ENCODE peak calls at places on chromosomes 12 and 14, in four cellular contexts. J, R, E and Q are unnamed samples.

GRCh38 chr14:105152794-105153241 is 15.8 kb downstream of the JAG2 start:
- DNase-seq in R (no peak), J (peak; percentile 58), E (no peak), Q (no peak)

GRCh38 chr14:91947196-91948184 is at the start of gene FBLN5:
- DNase-seq in J (peak; percentile 51), E (peak; percentile 56), R (no peak), Q (no peak)

GRCh38 chr14:56333361-56334279 is 215.4 kb downstream of the PELI2 start:
- DNase-seq in E (no peak), R (peak; percentile 82), J (no peak), Q (no peak)

GRCh38 chr12:103348935-103349334 is 146.8 kb downstream of the C12orf42 start:
- DNase-seq in E (no peak), R (no peak), J (no peak), Q (no peak)

GRCh38 chr14:76261371-76261811 is 109.7 kb downstream of the GPATCH2L start:
- DNase-seq in J (no peak), E (no peak), R (no peak), Q (no peak)

GRCh38 chr12:90111646-90112565 is 403.3 kb upstream of the ATP2B1 start:
- DNase-seq in E (no peak), R (no peak), J (no peak), Q (no peak)

GRCh38 chr14:70888681-70889175 is 18.5 kb upstream of the PCNX1 start:
- DNase-seq in R (no peak), J (no peak), E (no peak), Q (peak; percentile 49)

GRCh38 chr14:34325493-34325892 is 136.5 kb downstream of the SPTSSA start:
- DNase-seq in R (no peak), E (no peak), J (no peak), Q (no peak)

GRCh38 chr14:20794644-20795369 is 7.8 kb downstream of the RNASE1 start:
- DNase-seq in J (no peak), E (no peak), R (no peak), Q (no peak)

GRCh38 chr14:85252011-85252410 is 277.9 kb upstream of the FLRT2 start:
- DNase-seq in R (peak; percentile 41), E (no peak), J (no peak), Q (no peak)

GRCh38 chr12:112230136-112230535 is 104.8 kb downstream of the TRAFD1 start:
- DNase-seq in R (no peak), J (no peak), E (no peak), Q (no peak)

GRCh38 chr12:26116829-26117228 is 8.0 kb downstream of the BHLHE41 start:
- DNase-seq in E (no peak), J (no peak), R (no peak), Q (peak; percentile 46)

GRCh38 chr14:100785338-100785615 is 40.6 kb upstream of the MEG3 start:
- DNase-seq in J (no peak), E (no peak), R (no peak), Q (no peak)

GRCh38 chr14:32621585-32621984 is 292.5 kb downstream of the AKAP6 start:
- DNase-seq in E (no peak), J (no peak), R (no peak), Q (no peak)

GRCh38 chr12:95908573-95908972 is 33.8 kb downstream of the CCDC38 start:
- DNase-seq in R (no peak), E (no peak), J (no peak), Q (no peak)

GRCh38 chr12:65761301-65761700 is 63.0 kb upstream of the HMGA2 start:
- DNase-seq in E (no peak), J (no peak), R (no peak), Q (no peak)

GRCh38 chr12:19688489-19688888 is 249.2 kb downstream of the AEBP2 start:
- DNase-seq in R (no peak), E (no peak), J (no peak), Q (no peak)

GRCh38 chr12:43332977-43333649 is 218.9 kb downstream of the ADAMTS20 start:
- DNase-seq in R (no peak), J (no peak), E (no peak), Q (no peak)

GRCh38 chr12:23113781-23114180 is 488.8 kb downstream of the ETNK1 start:
- DNase-seq in R (no peak), J (no peak), E (no peak), Q (no peak)

GRCh38 chr14:66662374-66662773 is 154.4 kb downstream of the GPHN start:
- DNase-seq in J (no peak), E (no peak), R (no peak), Q (peak; percentile 66)

GRCh38 chr14:39218171-39218769 is 15.4 kb upstream of the MIA2 start:
- DNase-seq in E (no peak), R (peak; percentile 79), J (no peak), Q (no peak)

GRCh38 chr14:19941668-19942067 is 11.0 kb downstream of the OR4K1 start:
- DNase-seq in E (no peak), R (no peak), J (no peak), Q (no peak)

GRCh38 chr12:115916910-115917668 is 360.4 kb downstream of the MED13L start:
- DNase-seq in E (peak; percentile 77), R (peak; percentile 17), J (peak; percentile 37), Q (peak; percentile 80)

GRCh38 chr12:110741371-110741770 is 1.3 kb downstream of the PPP1CC start:
- DNase-seq in J (no peak), R (no peak), E (peak; percentile 35), Q (peak; percentile 75)

GRCh38 chr12:66636771-66637170 is 42.1 kb downstream of the GRIP1 start:
- DNase-seq in J (peak; percentile 8), E (no peak), R (no peak), Q (no peak)

GRCh38 chr12:20212036-20212435 is 156.3 kb upstream of the PDE3A start:
- DNase-seq in E (no peak), R (no peak), J (no peak), Q (no peak)

GRCh38 chr12:108117902-108118301 is 11.2 kb upstream of the WSCD2 start:
- DNase-seq in R (no peak), E (no peak), J (no peak), Q (no peak)

GRCh38 chr12:45292486-45293195 is 76.7 kb downstream of the ANO6 start:
- DNase-seq in E (no peak), R (no peak), J (no peak), Q (no peak)

GRCh38 chr14:95265106-95266094 is 54.3 kb downstream of the CLMN start:
- DNase-seq in R (peak; percentile 99), J (no peak), E (peak; percentile 71), Q (peak; percentile 97)

GRCh38 chr12:104656921-104657320 is 200.2 kb downstream of the CHST11 start:
- DNase-seq in J (no peak), R (no peak), E (no peak), Q (no peak)

GRCh38 chr12:65004270-65004669 is 116.8 kb downstream of the WIF1 start:
- DNase-seq in J (no peak), E (no peak), R (no peak), Q (no peak)

GRCh38 chr12:15439459-15439858 is 117.2 kb downstream of the PTPRO start:
- DNase-seq in J (no peak), R (no peak), E (no peak), Q (no peak)

GRCh38 chr12:21527451-21528180 is 1.5 kb downstream of the SPX start:
- DNase-seq in R (no peak), J (peak; percentile 40), E (peak; percentile 79), Q (peak; percentile 97)

GRCh38 chr12:109762673-109763191 is 49.1 kb downstream of the FAM222A start:
- DNase-seq in R (no peak), J (no peak), E (no peak), Q (no peak)

GRCh38 chr14:35385042-35385839 is 19.3 kb downstream of the NFKBIA start:
- DNase-seq in R (no peak), E (no peak), J (peak; percentile 88), Q (no peak)

GRCh38 chr12:34399631-34400422 is 377.5 kb downstream of the ALG10 start:
- DNase-seq in E (no peak), R (no peak), J (peak; percentile 1), Q (no peak)

GRCh38 chr12:131104464-131105350 is 151.0 kb downstream of the ADGRD1 start:
- DNase-seq in R (peak; percentile 54), E (peak; percentile 90), J (peak; percentile 87), Q (peak; percentile 91)

GRCh38 chr14:77022219-77022852 is 6.2 kb downstream of the IRF2BPL start:
- DNase-seq in E (no peak), R (no peak), J (no peak), Q (no peak)

GRCh38 chr12:47739297-47739696 is 14.0 kb upstream of the ENDOU start:
- DNase-seq in E (no peak), J (no peak), R (no peak), Q (no peak)